ENCODE peak calls at places on chromosomes 4 and X, in eight cellular contexts. A is left ventricle myocardium inferior; J is right lobe of liver; W is CD4-positive, CD25-positive, alpha-beta regulatory T cell; X is WERI-Rb-1; O is SJSA1; T is esophagus muscularis mucosa; E is thoracic aorta. Q is an unnamed sample.

GRCh38 chrX:132967049-132967448 is 8.6 kb upstream of the HS6ST2 start:
- DNase-seq in A (no peak), J (no peak), W (no peak), X (no peak), O (no peak), T (peak), E (no peak), Q (no peak)

GRCh38 chrX:64202808-64203320 is 2.6 kb downstream of the AMER1 start:
- DNase-seq in A (no peak), J (no peak), W (no peak), X (no peak), O (no peak), T (no peak), E (no peak), Q (peak)

GRCh38 chr4:123952530-123953274 is 556.1 kb downstream of the SPRY1 start:
- DNase-seq in A (no peak), J (no peak), W (no peak), X (peak), O (no peak), T (no peak), E (no peak), Q (peak)

GRCh38 chrX:71216446-71216845 is 6.6 kb upstream of the GJB1 start:
- DNase-seq in A (no peak), J (peak), W (no peak), X (no peak), O (peak), T (no peak), E (no peak), Q (no peak)

GRCh38 chr4:179586460-179586859 is 2144.2 kb upstream of the AGA start:
- DNase-seq in A (no peak), J (no peak), W (no peak), X (no peak), O (no peak), T (no peak), E (no peak), Q (no peak)

GRCh38 chrX:10755477-10756334 is 135.3 kb upstream of the MID1 start:
- DNase-seq in A (no peak), J (no peak), W (no peak), X (no peak), O (peak), T (no peak), E (no peak), Q (peak)

GRCh38 chrX:5306654-5307121 is 922.0 kb downstream of the NLGN4X start:
- DNase-seq in A (no peak), J (no peak), W (no peak), X (no peak), O (no peak), T (no peak), E (no peak), Q (no peak)

GRCh38 chr4:179595671-179596410 is 2153.6 kb upstream of the AGA start:
- DNase-seq in A (no peak), J (no peak), W (no peak), X (no peak), O (no peak), T (no peak), E (no peak), Q (peak)

GRCh38 chr4:48268956-48269860 is at the start of gene TEC:
- DNase-seq in A (peak), J (peak), W (peak), X (peak), O (no peak), T (no peak), E (no peak), Q (peak)

GRCh38 chr4:79983431-79983830 is 89.6 kb downstream of the ANTXR2 start:
- DNase-seq in A (no peak), J (no peak), W (no peak), X (no peak), O (no peak), T (no peak), E (no peak), Q (no peak)

GRCh38 chr4:86271057-86271456 is 88.8 kb downstream of the MAPK10 start:
- DNase-seq in A (no peak), J (no peak), W (no peak), X (no peak), O (no peak), T (no peak), E (no peak), Q (no peak)

GRCh38 chr4:139913995-139914394 is 240.0 kb downstream of the MAML3 start:
- DNase-seq in A (no peak), J (no peak), W (no peak), X (no peak), O (no peak), T (no peak), E (no peak), Q (peak)

GRCh38 chrX:71532078-71532752 is 689 bp upstream of the OGT start:
- DNase-seq in A (no peak), J (no peak), W (peak), X (no peak), O (no peak), T (no peak), E (no peak), Q (peak)

GRCh38 chr4:158046345-158046744 is 126.5 kb downstream of the GASK1B start:
- DNase-seq in A (no peak), J (no peak), W (no peak), X (no peak), O (no peak), T (no peak), E (no peak), Q (no peak)

GRCh38 chr4:82431026-82431745 is 796 bp downstream of the ENOPH1 start:
- DNase-seq in A (no peak), J (peak), W (peak), X (peak), O (no peak), T (no peak), E (no peak), Q (peak)

GRCh38 chrX:96386325-96386724 is 298.3 kb upstream of the DIAPH2 start:
- DNase-seq in A (no peak), J (no peak), W (no peak), X (no peak), O (no peak), T (no peak), E (no peak), Q (no peak)

GRCh38 chrX:46698691-46699090 is 60.2 kb downstream of the SLC9A7 start:
- DNase-seq in A (no peak), J (no peak), W (no peak), X (no peak), O (no peak), T (no peak), E (no peak), Q (no peak)

GRCh38 chrX:85994228-85994627 is 53.1 kb downstream of the CHM start:
- DNase-seq in A (no peak), J (no peak), W (no peak), X (no peak), O (no peak), T (no peak), E (no peak), Q (peak)

GRCh38 chrX:71098951-71099506 is 3.4 kb downstream of the FOXO4 start:
- DNase-seq in A (no peak), J (no peak), W (no peak), X (no peak), O (no peak), T (no peak), E (no peak), Q (no peak)

GRCh38 chrX:68889244-68889643 is 60.4 kb downstream of the EFNB1 start:
- DNase-seq in A (no peak), J (no peak), W (no peak), X (no peak), O (no peak), T (no peak), E (no peak), Q (no peak)

GRCh38 chrX:51569561-51569960 is 49.2 kb downstream of the CENPVL3 start:
- DNase-seq in A (no peak), J (no peak), W (no peak), X (no peak), O (no peak), T (no peak), E (no peak), Q (peak)

GRCh38 chrX:70755850-70756249 is 152.7 kb downstream of the TEX11 start:
- DNase-seq in A (no peak), J (no peak), W (peak), X (no peak), O (no peak), T (no peak), E (no peak), Q (no peak)

GRCh38 chr4:78510108-78510507 is 41.5 kb upstream of the ANXA3 start:
- DNase-seq in A (no peak), J (no peak), W (no peak), X (no peak), O (no peak), T (no peak), E (no peak), Q (no peak)

GRCh38 chr4:154471924-154472323 is 19.7 kb downstream of the DCHS2 start:
- DNase-seq in A (no peak), J (peak), W (no peak), X (no peak), O (no peak), T (no peak), E (no peak), Q (no peak)

GRCh38 chr4:38132140-38132673 is 172.0 kb downstream of the PTTG2 start:
- DNase-seq in A (no peak), J (peak), W (peak), X (no peak), O (peak), T (no peak), E (peak), Q (peak)

GRCh38 chrX:25941087-25941486 is 197.1 kb upstream of the MAGEB18 start:
- DNase-seq in A (no peak), J (no peak), W (no peak), X (no peak), O (no peak), T (no peak), E (no peak), Q (no peak)

GRCh38 chr4:168800926-168801325 is 209.1 kb downstream of the CBR4 start:
- DNase-seq in A (no peak), J (no peak), W (no peak), X (no peak), O (no peak), T (no peak), E (no peak), Q (no peak)

GRCh38 chrX:24364851-24365538 is 4.6 kb downstream of the SUPT20HL1 start:
- DNase-seq in A (no peak), J (no peak), W (no peak), X (no peak), O (no peak), T (no peak), E (no peak), Q (no peak)

GRCh38 chr4:123776267-123776666 is 379.7 kb downstream of the SPRY1 start:
- DNase-seq in A (no peak), J (no peak), W (no peak), X (no peak), O (no peak), T (no peak), E (no peak), Q (no peak)

GRCh38 chr4:10119773-10120172 is 3.2 kb upstream of the WDR1 start:
- DNase-seq in A (no peak), J (no peak), W (no peak), X (no peak), O (no peak), T (no peak), E (no peak), Q (no peak)
- H3K27ac ChIP-seq in A (no peak), J (no peak), W (no peak), X (no peak), O (no peak), T (peak), E (no peak), Q (no peak)

GRCh38 chr4:7066493-7066892 is 1.4 kb downstream of the GRPEL1 start:
- DNase-seq in A (no peak), J (no peak), W (no peak), X (peak), O (no peak), T (no peak), E (no peak), Q (no peak)

GRCh38 chr4:7067147-7067522 is 729 bp downstream of the GRPEL1 start:
- DNase-seq in A (no peak), J (peak), W (no peak), X (no peak), O (no peak), T (no peak), E (no peak), Q (peak)

GRCh38 chr4:7068883-7069282 is 1.0 kb upstream of the GRPEL1 start:
- DNase-seq in A (no peak), J (no peak), W (no peak), X (peak), O (no peak), T (no peak), E (no peak), Q (peak)

GRCh38 chr4:7067523-7068278 is at the start of gene GRPEL1:
- DNase-seq in A (peak), J (peak), W (peak), X (peak), O (peak), T (peak), E (peak), Q (peak)

DNA sequence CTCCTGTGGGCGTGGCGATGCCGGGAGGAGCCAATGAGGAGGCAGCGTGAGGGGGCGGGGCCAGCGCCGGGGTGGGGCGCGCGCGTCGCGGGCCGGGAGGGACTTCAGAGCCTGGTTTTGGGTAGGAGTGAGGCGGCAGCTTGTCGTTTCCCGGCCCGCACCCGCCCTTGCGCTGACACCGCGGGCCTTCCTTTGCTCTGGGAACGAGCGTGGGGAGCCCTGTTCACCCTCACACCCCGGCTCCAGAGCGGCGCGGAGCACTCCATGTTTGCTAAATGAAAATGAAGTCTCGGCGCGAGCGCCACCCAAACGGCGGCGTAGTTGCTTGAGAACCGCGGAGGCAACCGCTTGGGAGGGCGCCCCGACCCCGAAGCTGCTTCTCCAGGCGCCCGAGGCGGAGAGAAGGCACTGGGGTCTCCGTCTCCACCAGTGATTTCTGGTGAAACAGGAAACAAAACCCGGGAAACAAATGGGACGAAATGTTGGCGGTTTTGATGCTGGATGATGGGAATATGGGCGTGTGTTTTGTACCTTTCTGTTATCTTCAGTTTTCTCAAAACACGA is 497 bp upstream of the GRPEL1 start:
- DNase-seq in A (no peak), J (no peak), W (no peak), X (no peak), O (no peak), T (no peak), E (no peak), Q (no peak)
- H3K27ac ChIP-seq in A (peak), J (peak), W (peak), X (peak), O (no peak), T (peak), E (peak), Q (peak)

GRCh38 chr4:2886622-2887021 is 43.0 kb downstream of the ADD1 start:
- DNase-seq in A (no peak), J (no peak), W (no peak), X (peak), O (no peak), T (no peak), E (no peak), Q (no peak)
- H3K27ac ChIP-seq in A (peak), J (no peak), W (no peak), X (peak), O (no peak), T (no peak), E (no peak), Q (no peak)

GRCh38 chr4:187908079-187908501 is 87.5 kb upstream of the ZFP42 start:
- DNase-seq in A (no peak), J (no peak), W (no peak), X (no peak), O (no peak), T (no peak), E (no peak), Q (peak)
- H3K27ac ChIP-seq in A (no peak), J (no peak), W (no peak), X (no peak), O (no peak), T (no peak), E (peak), Q (no peak)